ENCODE peak calls at places on chromosomes 3 and 15, in four cellular contexts. One of them, this sample, is unnamed. For H3K4me1 and H3K9me3, the result is how much of the 10 kb centered on the place peaks cover.

GRCh38 chr3:188316021-188316722 is 162.2 kb downstream of the LPP start:
- DNase-seq in H9: no peak
- DNase-seq in CD8-positive, alpha-beta memory T cell: no peak
- DNase-seq in sigmoid colon: no peak
- DNase-seq in this sample: no peak

GRCh38 chr15:42890161-42890913 is 30.2 kb downstream of the TTBK2 start:
- DNase-seq in H9: no peak
- DNase-seq in CD8-positive, alpha-beta memory T cell: no peak
- DNase-seq in sigmoid colon: no peak
- DNase-seq in this sample: no peak

GRCh38 chr15:57591822-57592367 is at the start of gene MYZAP:
- DNase-seq in H9: peak
- DNase-seq in CD8-positive, alpha-beta memory T cell: no peak
- DNase-seq in sigmoid colon: no peak
- DNase-seq in this sample: peak

GRCh38 chr3:174439621-174440349 is 419.3 kb upstream of the NAALADL2 start:
- DNase-seq in H9: no peak
- DNase-seq in CD8-positive, alpha-beta memory T cell: no peak
- DNase-seq in sigmoid colon: peak
- DNase-seq in this sample: peak

GRCh38 chr15:57503051-57503702 is 88.5 kb upstream of the MYZAP start:
- DNase-seq in H9: peak
- DNase-seq in CD8-positive, alpha-beta memory T cell: no peak
- DNase-seq in sigmoid colon: no peak
- DNase-seq in this sample: no peak

GRCh38 chr3:109863701-109864100 is 526.4 kb upstream of the DPPA4 start:
- DNase-seq in H9: no peak
- DNase-seq in CD8-positive, alpha-beta memory T cell: no peak
- DNase-seq in sigmoid colon: no peak
- DNase-seq in this sample: no peak

GRCh38 chr3:13543251-13543650 is 5.7 kb upstream of the FBLN2 start:
- DNase-seq in H9: peak
- DNase-seq in CD8-positive, alpha-beta memory T cell: no peak
- DNase-seq in sigmoid colon: peak
- DNase-seq in this sample: no peak

GRCh38 chr3:17749281-17749680 is 6.8 kb upstream of the TBC1D5 start:
- DNase-seq in H9: no peak
- DNase-seq in CD8-positive, alpha-beta memory T cell: no peak
- DNase-seq in sigmoid colon: no peak
- DNase-seq in this sample: no peak

GRCh38 chr3:61682671-61683408 is 121.5 kb downstream of the PTPRG start:
- DNase-seq in H9: no peak
- DNase-seq in CD8-positive, alpha-beta memory T cell: no peak
- DNase-seq in sigmoid colon: no peak
- DNase-seq in this sample: peak

GRCh38 chr15:64337761-64338160 is 18.2 kb downstream of the CSNK1G1 start:
- DNase-seq in H9: no peak
- DNase-seq in CD8-positive, alpha-beta memory T cell: no peak
- DNase-seq in sigmoid colon: no peak
- DNase-seq in this sample: no peak

GRCh38 chr3:170132335-170132734 is 49.2 kb downstream of the PHC3 start:
- DNase-seq in H9: no peak
- DNase-seq in CD8-positive, alpha-beta memory T cell: no peak
- DNase-seq in sigmoid colon: no peak
- DNase-seq in this sample: no peak

GRCh38 chr3:4690277-4690676 is 197.1 kb downstream of the ITPR1 start:
- DNase-seq in H9: no peak
- DNase-seq in CD8-positive, alpha-beta memory T cell: no peak
- DNase-seq in sigmoid colon: no peak
- DNase-seq in this sample: no peak

GRCh38 chr3:14393440-14394111 is 8.8 kb upstream of the SLC6A6 start:
- DNase-seq in H9: no peak
- DNase-seq in CD8-positive, alpha-beta memory T cell: no peak
- DNase-seq in sigmoid colon: no peak
- DNase-seq in this sample: no peak

GRCh38 chr3:73542127-73542526 is 82.6 kb downstream of the PDZRN3 start:
- DNase-seq in H9: peak
- DNase-seq in CD8-positive, alpha-beta memory T cell: no peak
- DNase-seq in sigmoid colon: no peak
- DNase-seq in this sample: no peak

GRCh38 chr15:95432878-95433405 is 897.6 kb upstream of the NR2F2 start:
- DNase-seq in H9: no peak
- DNase-seq in CD8-positive, alpha-beta memory T cell: no peak
- DNase-seq in sigmoid colon: no peak
- DNase-seq in this sample: no peak

GRCh38 chr15:82146558-82146957 is 100.7 kb upstream of the MEX3B start:
- DNase-seq in H9: no peak
- DNase-seq in CD8-positive, alpha-beta memory T cell: no peak
- DNase-seq in sigmoid colon: no peak
- DNase-seq in this sample: no peak

GRCh38 chr3:169596126-169596525 is 67.4 kb downstream of the MECOM start:
- DNase-seq in H9: no peak
- DNase-seq in CD8-positive, alpha-beta memory T cell: no peak
- DNase-seq in sigmoid colon: no peak
- DNase-seq in this sample: no peak

GRCh38 chr3:155232605-155233004 is 60.9 kb downstream of the STRIT1 start:
- DNase-seq in H9: no peak
- DNase-seq in CD8-positive, alpha-beta memory T cell: no peak
- DNase-seq in sigmoid colon: peak
- DNase-seq in this sample: no peak

GRCh38 chr3:111299070-111299672 is 227.6 kb downstream of the NECTIN3 start:
- DNase-seq in H9: no peak
- DNase-seq in CD8-positive, alpha-beta memory T cell: no peak
- DNase-seq in sigmoid colon: no peak
- DNase-seq in this sample: peak

GRCh38 chr15:67930720-67931119 is 90.9 kb upstream of the RNU6-1 start:
- DNase-seq in H9: no peak
- DNase-seq in CD8-positive, alpha-beta memory T cell: no peak
- DNase-seq in sigmoid colon: no peak
- DNase-seq in this sample: no peak

GRCh38 chr3:49411550-49411967 is 217 bp downstream of the RHOA start:
- DNase-seq in H9: no peak
- DNase-seq in CD8-positive, alpha-beta memory T cell: peak
- DNase-seq in sigmoid colon: peak
- DNase-seq in this sample: peak

GRCh38 chr15:89553632-89554031 is 21.6 kb upstream of the TICRR start:
- DNase-seq in H9: no peak
- DNase-seq in CD8-positive, alpha-beta memory T cell: no peak
- DNase-seq in sigmoid colon: no peak
- DNase-seq in this sample: no peak

GRCh38 chr3:182238141-182238540 is 526.4 kb downstream of the SOX2 start:
- DNase-seq in H9: peak
- DNase-seq in CD8-positive, alpha-beta memory T cell: no peak
- DNase-seq in sigmoid colon: peak
- DNase-seq in this sample: peak

GRCh38 chr3:140247775-140248174 is 312.8 kb downstream of the CLSTN2 start:
- DNase-seq in H9: no peak
- DNase-seq in CD8-positive, alpha-beta memory T cell: no peak
- DNase-seq in sigmoid colon: no peak
- DNase-seq in this sample: no peak

GRCh38 chr3:189712906-189713483 is 81.8 kb downstream of the TP63 start:
- DNase-seq in H9: no peak
- DNase-seq in CD8-positive, alpha-beta memory T cell: no peak
- DNase-seq in sigmoid colon: no peak
- DNase-seq in this sample: no peak

DNA sequence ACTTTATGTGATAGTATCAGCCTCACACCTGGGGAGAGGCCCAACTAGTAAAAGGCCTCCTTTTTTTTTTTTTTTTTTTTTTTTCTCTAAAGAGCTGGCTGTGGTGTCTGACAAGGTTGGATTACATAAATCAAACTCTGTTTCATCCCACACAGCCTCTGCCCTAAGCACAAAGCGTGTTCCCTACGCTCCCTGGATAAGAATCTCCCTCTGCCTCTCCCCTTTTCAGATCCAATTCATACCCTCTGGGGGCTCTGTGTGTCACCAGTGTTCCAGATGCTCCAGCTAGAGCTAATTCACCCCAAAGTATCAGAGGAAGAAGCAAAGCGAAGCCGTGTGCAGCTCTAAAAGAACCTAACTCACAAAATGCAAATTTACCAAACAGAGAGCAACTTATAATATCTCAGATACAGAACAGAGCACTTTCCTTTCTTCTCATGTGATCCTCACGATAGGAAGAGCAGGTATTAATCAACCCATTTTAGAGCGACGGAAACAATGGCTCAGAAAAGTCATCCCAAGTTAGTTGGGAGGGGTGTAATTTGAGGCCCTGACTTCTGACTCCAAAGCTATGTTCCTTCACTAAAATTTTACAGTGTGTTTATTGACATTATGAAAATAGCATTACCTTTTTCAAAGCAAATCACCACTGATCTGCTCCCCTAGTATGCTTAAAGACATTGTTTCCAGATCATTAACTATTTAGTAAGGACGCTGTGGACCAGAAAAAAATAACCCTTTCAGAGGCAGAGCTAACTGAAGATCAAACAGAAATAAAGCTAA is 12.4 kb downstream of the BMF start:
- DNase-seq in H9: no peak
- DNase-seq in CD8-positive, alpha-beta memory T cell: no peak
- DNase-seq in sigmoid colon: no peak
- DNase-seq in this sample: no peak
- H3K4me1 ChIP-seq in H9: under half
- H3K4me1 ChIP-seq in CD8-positive, alpha-beta memory T cell: under half
- H3K4me1 ChIP-seq in sigmoid colon: half or more
- H3K4me1 ChIP-seq in this sample: half or more

GRCh38 chr15:25051399-25052154 is 96.8 kb downstream of the SNRPN start:
- DNase-seq in H9: peak
- DNase-seq in CD8-positive, alpha-beta memory T cell: peak
- DNase-seq in sigmoid colon: peak
- DNase-seq in this sample: no peak

GRCh38 chr15:25054329-25054728 is 99.5 kb downstream of the SNRPN start:
- DNase-seq in H9: peak
- DNase-seq in CD8-positive, alpha-beta memory T cell: peak
- DNase-seq in sigmoid colon: no peak
- DNase-seq in this sample: no peak

GRCh38 chr15:25054943-25055342 is 100.2 kb downstream of the SNRPN start:
- DNase-seq in H9: peak
- DNase-seq in CD8-positive, alpha-beta memory T cell: peak
- DNase-seq in sigmoid colon: no peak
- DNase-seq in this sample: no peak

GRCh38 chr15:25053000-25053815 is 98.4 kb downstream of the SNRPN start:
- DNase-seq in H9: peak
- DNase-seq in CD8-positive, alpha-beta memory T cell: peak
- DNase-seq in sigmoid colon: peak
- DNase-seq in this sample: no peak

DNA sequence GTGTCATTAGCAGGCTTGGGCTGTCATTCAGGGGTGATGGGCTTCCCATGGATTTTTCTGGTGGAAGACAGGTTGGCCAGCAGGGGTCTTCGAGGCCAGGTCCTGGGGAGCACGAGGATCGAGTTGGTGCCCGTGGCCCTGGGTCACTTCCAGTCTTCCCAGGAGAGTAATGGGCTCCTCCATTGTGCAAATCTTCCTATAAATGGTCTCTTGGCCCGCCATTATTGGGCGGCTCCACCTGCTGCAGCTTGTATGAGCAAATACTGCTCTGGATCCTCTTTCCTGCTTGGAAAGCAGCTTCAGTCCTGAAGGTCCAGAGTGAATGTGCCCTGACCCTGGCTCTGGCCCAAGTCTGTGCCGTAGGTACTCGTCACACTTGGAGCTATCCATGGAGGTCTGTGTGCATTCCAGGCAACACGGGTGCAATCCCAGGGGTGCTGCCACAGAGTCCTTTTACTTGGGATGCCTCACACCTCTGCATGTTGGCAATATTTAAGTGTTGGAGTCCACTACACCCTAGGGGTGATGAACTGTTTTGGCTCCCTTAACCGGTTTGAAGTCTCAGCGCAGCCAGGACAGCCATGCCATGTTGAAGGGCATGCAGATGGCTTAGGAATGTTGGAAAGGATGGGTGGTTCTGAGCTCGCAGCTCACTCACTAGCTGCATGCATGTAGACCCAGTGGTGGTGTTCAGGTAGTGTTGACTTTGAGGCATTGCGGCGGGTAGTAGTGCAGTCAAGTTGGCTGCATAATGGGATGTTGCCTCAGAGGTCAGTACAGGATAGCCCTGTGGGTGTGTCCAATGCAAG is 97.6 kb downstream of the SNRPN start:
- DNase-seq in H9: peak
- DNase-seq in CD8-positive, alpha-beta memory T cell: peak
- DNase-seq in sigmoid colon: peak
- DNase-seq in this sample: no peak
- H3K9me3 ChIP-seq in H9: half or more
- H3K9me3 ChIP-seq in CD8-positive, alpha-beta memory T cell: half or more
- H3K9me3 ChIP-seq in sigmoid colon: half or more
- H3K9me3 ChIP-seq in this sample: under half

GRCh38 chr3:47013231-47013630 is 33.8 kb downstream of the NBEAL2 start:
- DNase-seq in H9: peak
- DNase-seq in CD8-positive, alpha-beta memory T cell: no peak
- DNase-seq in sigmoid colon: no peak
- DNase-seq in this sample: no peak

GRCh38 chr3:47016934-47017435 is 37.5 kb downstream of the NBEAL2 start:
- DNase-seq in H9: no peak
- DNase-seq in CD8-positive, alpha-beta memory T cell: peak
- DNase-seq in sigmoid colon: no peak
- DNase-seq in this sample: no peak

GRCh38 chr3:47014036-47014435 is 34.6 kb downstream of the NBEAL2 start:
- DNase-seq in H9: no peak
- DNase-seq in CD8-positive, alpha-beta memory T cell: no peak
- DNase-seq in sigmoid colon: no peak
- DNase-seq in this sample: no peak

GRCh38 chr3:47016086-47016933 is 36.8 kb downstream of the NBEAL2 start:
- DNase-seq in H9: no peak
- DNase-seq in CD8-positive, alpha-beta memory T cell: no peak
- DNase-seq in sigmoid colon: no peak
- DNase-seq in this sample: no peak

GRCh38 chr3:47015151-47015550 is 35.7 kb downstream of the NBEAL2 start:
- DNase-seq in H9: no peak
- DNase-seq in CD8-positive, alpha-beta memory T cell: no peak
- DNase-seq in sigmoid colon: no peak
- DNase-seq in this sample: no peak
- H3K4me1 ChIP-seq in H9: under half
- H3K4me1 ChIP-seq in CD8-positive, alpha-beta memory T cell: under half
- H3K4me1 ChIP-seq in sigmoid colon: under half
- H3K4me1 ChIP-seq in this sample: under half

GRCh38 chr3:257826-258225 is 61.3 kb downstream of the CHL1 start:
- DNase-seq in H9: peak
- DNase-seq in CD8-positive, alpha-beta memory T cell: no peak
- DNase-seq in sigmoid colon: no peak
- DNase-seq in this sample: no peak

GRCh38 chr3:256501-256900 is 59.9 kb downstream of the CHL1 start:
- DNase-seq in H9: no peak
- DNase-seq in CD8-positive, alpha-beta memory T cell: no peak
- DNase-seq in sigmoid colon: no peak
- DNase-seq in this sample: no peak

GRCh38 chr3:264394-265156 is 68.0 kb downstream of the CHL1 start:
- DNase-seq in H9: no peak
- DNase-seq in CD8-positive, alpha-beta memory T cell: no peak
- DNase-seq in sigmoid colon: no peak
- DNase-seq in this sample: no peak

DNA sequence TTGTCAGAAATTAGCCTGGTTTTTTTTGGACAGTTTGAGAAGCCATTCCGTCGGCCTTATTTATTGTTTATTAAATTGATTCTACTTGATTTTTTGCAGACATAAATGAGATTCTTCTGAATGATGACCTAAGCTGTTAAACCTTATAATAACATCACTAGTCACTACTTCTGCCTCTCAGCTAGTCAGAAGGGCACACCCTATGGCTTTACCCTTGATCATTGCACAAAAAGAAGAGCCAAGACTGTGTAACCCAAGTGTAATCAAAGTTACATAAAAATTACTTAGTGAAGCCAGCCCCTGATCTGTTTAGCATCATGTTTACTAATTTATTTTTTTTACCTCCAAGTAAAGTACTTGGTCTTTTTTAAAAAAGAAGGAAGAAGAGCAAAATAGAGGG is 64.3 kb downstream of the CHL1 start:
- DNase-seq in H9: no peak
- DNase-seq in CD8-positive, alpha-beta memory T cell: no peak
- DNase-seq in sigmoid colon: no peak
- DNase-seq in this sample: no peak
- H3K9me3 ChIP-seq in H9: under half
- H3K9me3 ChIP-seq in CD8-positive, alpha-beta memory T cell: under half
- H3K9me3 ChIP-seq in sigmoid colon: under half
- H3K9me3 ChIP-seq in this sample: under half